ENCODE peak calls at places on chromosomes 4 and X, in five cellular contexts. M is BE2C, Q is fibroblast of lung, H is esophagus muscularis mucosa, B is OCI-LY7. R is an unnamed sample.

GRCh38 chrX:3679669-3680068 is 33.8 kb downstream of the PRKX start:
- DNase-seq in M (no peak), Q (no peak), H (no peak), B (no peak), R (no peak)

GRCh38 chr4:10808591-10808990 is 124.0 kb upstream of the CLNK start:
- DNase-seq in M (no peak), Q (peak), H (no peak), B (no peak), R (no peak)

GRCh38 chr4:176949022-176949421 is 156.3 kb upstream of the VEGFC start:
- DNase-seq in M (no peak), Q (no peak), H (no peak), B (no peak), R (no peak)

GRCh38 chrX:110021180-110022022 is 18.5 kb downstream of the TMEM164 start:
- DNase-seq in M (no peak), Q (peak), H (no peak), B (no peak), R (no peak)

GRCh38 chrX:53440631-53441517 is 6.7 kb upstream of the HSD17B10 start:
- DNase-seq in M (no peak), Q (peak), H (peak), B (no peak), R (peak)

GRCh38 chr4:833156-833555 is 7.2 kb upstream of the CPLX1 start:
- DNase-seq in M (no peak), Q (no peak), H (no peak), B (no peak), R (no peak)

GRCh38 chr4:9923195-9923812 is 98.0 kb downstream of the SLC2A9 start:
- DNase-seq in M (no peak), Q (no peak), H (no peak), B (no peak), R (no peak)

GRCh38 chr4:158809611-158810486 is 41.0 kb downstream of the FNIP2 start:
- DNase-seq in M (no peak), Q (peak), H (no peak), B (peak), R (no peak)

GRCh38 chrX:1534321-1535168 is 2.4 kb downstream of the P2RY8 start:
- DNase-seq in M (no peak), Q (no peak), H (no peak), B (peak), R (no peak)

GRCh38 chrX:148133099-148133725 is 152.1 kb downstream of the FMR1NB start:
- DNase-seq in M (no peak), Q (no peak), H (no peak), B (peak), R (no peak)

GRCh38 chrX:48960291-48960690 is 2.9 kb upstream of the OTUD5 start:
- DNase-seq in M (no peak), Q (no peak), H (no peak), B (peak), R (no peak)

GRCh38 chr4:169716677-169717076 is 41.1 kb downstream of the HPF1 start:
- DNase-seq in M (no peak), Q (peak), H (no peak), B (no peak), R (no peak)

GRCh38 chr4:123350191-123350544 is 46.4 kb upstream of the SPRY1 start:
- DNase-seq in M (no peak), Q (peak), H (no peak), B (peak), R (no peak)

GRCh38 chr4:13950491-13950890 is 323.0 kb upstream of the BOD1L1 start:
- DNase-seq in M (no peak), Q (no peak), H (peak), B (no peak), R (no peak)

GRCh38 chr4:148118628-148119027 is 323.6 kb downstream of the NR3C2 start:
- DNase-seq in M (no peak), Q (no peak), H (no peak), B (no peak), R (no peak)

GRCh38 chr4:160406426-160406825 is 1303.5 kb downstream of the RAPGEF2 start:
- DNase-seq in M (no peak), Q (no peak), H (no peak), B (no peak), R (no peak)

GRCh38 chrX:40007746-40008705 is 89.7 kb downstream of the BCOR start:
- DNase-seq in M (no peak), Q (no peak), H (no peak), B (no peak), R (no peak)

GRCh38 chr4:95190751-95191436 is 357.9 kb downstream of the UNC5C start:
- DNase-seq in M (peak), Q (peak), H (peak), B (no peak), R (no peak)

GRCh38 chr4:4810365-4810764 is 49.1 kb upstream of the MSX1 start:
- DNase-seq in M (no peak), Q (no peak), H (no peak), B (no peak), R (no peak)

GRCh38 chrX:34371740-34372139 is 239.6 kb upstream of the FAM47A start:
- DNase-seq in M (no peak), Q (no peak), H (no peak), B (no peak), R (no peak)

GRCh38 chr4:7074423-7074822 is 6.6 kb upstream of the GRPEL1 start:
- DNase-seq in M (no peak), Q (peak), H (no peak), B (no peak), R (no peak)

GRCh38 chrX:56813318-56813837 is 84.3 kb downstream of the NBDY start:
- DNase-seq in M (no peak), Q (peak), H (no peak), B (no peak), R (peak)

GRCh38 chrX:47170861-47171692 is 22.6 kb upstream of the UBA1 start:
- DNase-seq in M (no peak), Q (no peak), H (no peak), B (no peak), R (no peak)

GRCh38 chr4:178244785-178245184 is 802.5 kb upstream of the AGA start:
- DNase-seq in M (no peak), Q (no peak), H (no peak), B (no peak), R (no peak)

GRCh38 chr4:145679520-145679919 is 426 bp upstream of the C4orf51 start:
- DNase-seq in M (no peak), Q (peak), H (no peak), B (no peak), R (no peak)

GRCh38 chr4:8599657-8600056 is 7.1 kb downstream of the CPZ start:
- DNase-seq in M (no peak), Q (peak), H (no peak), B (no peak), R (no peak)

GRCh38 chrX:108396188-108396885 is 41.9 kb downstream of the COL4A6 start:
- DNase-seq in M (no peak), Q (peak), H (no peak), B (no peak), R (no peak)

GRCh38 chrX:41421071-41421729 is 25.9 kb upstream of the NYX start:
- DNase-seq in M (no peak), Q (no peak), H (no peak), B (no peak), R (no peak)

GRCh38 chrX:10172867-10173266 is 16.1 kb downstream of the CLCN4 start:
- DNase-seq in M (no peak), Q (peak), H (no peak), B (no peak), R (no peak)

GRCh38 chr4:107115185-107115847 is 79.2 kb upstream of the DKK2 start:
- DNase-seq in M (no peak), Q (peak), H (no peak), B (no peak), R (no peak)

GRCh38 chr4:66691101-66691500 is 854.2 kb downstream of the CENPC start:
- DNase-seq in M (no peak), Q (no peak), H (no peak), B (no peak), R (no peak)

GRCh38 chr4:25235401-25235800 is 1.6 kb downstream of the PI4K2B start:
- DNase-seq in M (no peak), Q (no peak), H (no peak), B (peak), R (no peak)

GRCh38 chrX:2430265-2430825 is 70.4 kb downstream of the DHRSX start:
- DNase-seq in M (no peak), Q (no peak), H (no peak), B (no peak), R (no peak)

GRCh38 chr4:168101026-168101425 is 8.7 kb downstream of the ANXA10 start:
- DNase-seq in M (no peak), Q (no peak), H (no peak), B (no peak), R (no peak)

GRCh38 chr4:13821522-13821921 is 194.0 kb upstream of the BOD1L1 start:
- DNase-seq in M (no peak), Q (no peak), H (no peak), B (no peak), R (no peak)

GRCh38 chrX:107894038-107894437 is 68.4 kb downstream of the MID2 start:
- DNase-seq in M (no peak), Q (peak), H (no peak), B (peak), R (no peak)

GRCh38 chr4:8891646-8892555 is 20.3 kb upstream of the HMX1 start:
- DNase-seq in M (no peak), Q (no peak), H (no peak), B (no peak), R (no peak)

GRCh38 chrX:30888526-30889146 is 418 bp downstream of the TAB3 start:
- DNase-seq in M (peak), Q (no peak), H (no peak), B (no peak), R (no peak)

GRCh38 chrX:18981124-18981807 is 2.6 kb downstream of the PHKA2 start:
- DNase-seq in M (no peak), Q (no peak), H (no peak), B (no peak), R (no peak)

GRCh38 chrX:18983711-18984380 is at the start of gene PHKA2:
- DNase-seq in M (no peak), Q (no peak), H (no peak), B (no peak), R (no peak)

GRCh38 chrX:18985186-18985435 is 1.2 kb upstream of the PHKA2 start:
- DNase-seq in M (no peak), Q (no peak), H (no peak), B (no peak), R (no peak)

DNA sequence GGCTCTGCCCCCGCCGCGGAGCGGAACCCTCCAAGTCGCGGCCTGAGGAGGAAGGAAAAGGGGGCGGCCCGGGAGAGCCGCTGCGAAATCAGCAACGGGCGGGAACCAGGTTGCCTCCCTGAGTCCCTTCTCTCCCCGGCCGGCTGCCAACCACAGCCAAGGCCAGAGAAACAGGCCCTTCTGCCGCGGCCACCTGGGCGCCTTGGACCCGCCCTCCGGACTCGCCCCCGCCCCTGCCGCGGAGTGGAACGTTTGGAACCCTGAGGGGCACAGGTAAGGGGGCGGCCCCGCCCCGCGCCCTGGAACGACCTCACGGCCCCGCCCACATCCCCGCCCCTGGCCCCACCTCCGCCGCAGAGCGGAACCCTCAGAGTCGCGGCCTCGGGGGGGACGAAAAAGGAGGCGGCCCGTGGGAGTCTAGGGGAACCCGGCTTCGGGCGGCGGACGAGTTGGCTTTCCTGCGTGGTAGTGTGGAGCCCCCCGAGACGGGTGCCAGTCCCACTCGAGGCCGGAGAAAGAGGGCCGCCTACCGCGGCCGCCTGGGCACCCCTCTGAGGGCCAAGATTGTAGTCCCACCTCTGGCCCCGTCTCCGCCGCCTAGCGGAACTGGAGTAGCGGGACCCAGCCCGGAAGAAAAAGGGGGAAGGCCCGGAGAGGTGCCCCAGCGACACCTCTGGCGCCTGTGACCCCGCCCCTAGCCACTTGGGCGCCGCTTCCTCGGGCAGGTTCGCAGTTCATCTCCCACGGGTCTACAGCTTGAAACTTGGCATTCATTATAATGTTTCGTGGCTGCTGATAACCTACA is 669 bp upstream of the PHKA2 start:
- DNase-seq in M (peak), Q (peak), H (peak), B (peak), R (peak)
- TF ChIP-seq CTCF in M (peak), Q (peak), H (peak), B (no peak), R (peak)

GRCh38 chrX:136162827-136163427 is 15.6 kb downstream of the FHL1 start:
- DNase-seq in M (peak), Q (peak), H (no peak), B (peak), R (no peak)
- TF ChIP-seq CTCF in M (peak), Q (peak), H (peak), B (peak), R (peak)

GRCh38 chr4:3652586-3652985 is 113.6 kb upstream of the ADRA2C start:
- DNase-seq in M (no peak), Q (no peak), H (no peak), B (no peak), R (no peak)
- TF ChIP-seq CTCF in M (no peak), Q (no peak), H (no peak), B (no peak), R (no peak)

DNA sequence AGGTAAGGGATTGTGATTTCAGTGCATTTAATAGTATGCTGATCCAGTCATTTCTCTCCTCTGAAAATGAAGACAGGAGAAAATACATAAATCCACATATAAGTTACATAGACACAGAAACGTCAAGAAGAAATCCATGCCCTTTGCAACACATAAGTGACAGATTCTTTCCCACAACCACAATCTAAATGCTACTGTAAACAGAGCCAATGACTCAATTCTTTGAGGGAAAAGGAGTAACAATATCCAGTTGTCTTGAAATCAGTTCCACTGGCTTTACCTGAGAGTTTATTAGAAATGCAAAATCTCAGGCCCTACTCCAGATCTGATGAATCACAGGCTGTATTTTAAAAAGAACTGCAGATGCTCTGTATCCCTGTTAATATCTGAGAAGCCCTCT is 66.4 kb downstream of the ARAP2 start:
- DNase-seq in M (no peak), Q (peak), H (no peak), B (no peak), R (no peak)
- TF ChIP-seq CTCF in M (no peak), Q (no peak), H (no peak), B (no peak), R (no peak)

DNA sequence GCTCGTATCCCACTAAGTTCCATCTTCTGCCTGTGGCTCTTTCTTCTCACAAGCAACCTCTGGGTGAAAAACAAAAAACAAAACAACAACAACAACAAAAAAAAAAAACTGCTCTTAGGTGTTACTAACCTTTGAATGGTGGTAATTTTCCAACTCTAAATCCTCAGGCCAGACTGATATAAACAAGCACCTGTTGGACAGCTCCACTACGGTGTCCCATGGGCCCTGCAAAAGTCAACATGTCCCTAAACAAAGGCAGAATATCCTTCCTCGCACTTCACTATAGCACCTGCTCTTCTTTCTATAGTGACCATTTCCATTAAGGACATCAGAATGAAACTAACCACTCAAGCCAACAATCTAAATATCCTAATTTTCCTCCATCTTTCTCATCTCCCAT is 54.6 kb upstream of the PARM1 start:
- DNase-seq in M (no peak), Q (no peak), H (no peak), B (no peak), R (no peak)
- TF ChIP-seq CTCF in M (no peak), Q (no peak), H (no peak), B (no peak), R (no peak)

GRCh38 chr4:162852642-162853041 is 314.0 kb downstream of the NAF1 start:
- DNase-seq in M (no peak), Q (no peak), H (no peak), B (no peak), R (no peak)
- TF ChIP-seq CTCF in M (no peak), Q (no peak), H (no peak), B (no peak), R (no peak)

GRCh38 chrX:11791090-11791489 is 33.1 kb downstream of the MSL3 start:
- DNase-seq in M (peak), Q (no peak), H (no peak), B (no peak), R (no peak)
- TF ChIP-seq CTCF in M (no peak), Q (no peak), H (no peak), B (no peak), R (no peak)

DNA sequence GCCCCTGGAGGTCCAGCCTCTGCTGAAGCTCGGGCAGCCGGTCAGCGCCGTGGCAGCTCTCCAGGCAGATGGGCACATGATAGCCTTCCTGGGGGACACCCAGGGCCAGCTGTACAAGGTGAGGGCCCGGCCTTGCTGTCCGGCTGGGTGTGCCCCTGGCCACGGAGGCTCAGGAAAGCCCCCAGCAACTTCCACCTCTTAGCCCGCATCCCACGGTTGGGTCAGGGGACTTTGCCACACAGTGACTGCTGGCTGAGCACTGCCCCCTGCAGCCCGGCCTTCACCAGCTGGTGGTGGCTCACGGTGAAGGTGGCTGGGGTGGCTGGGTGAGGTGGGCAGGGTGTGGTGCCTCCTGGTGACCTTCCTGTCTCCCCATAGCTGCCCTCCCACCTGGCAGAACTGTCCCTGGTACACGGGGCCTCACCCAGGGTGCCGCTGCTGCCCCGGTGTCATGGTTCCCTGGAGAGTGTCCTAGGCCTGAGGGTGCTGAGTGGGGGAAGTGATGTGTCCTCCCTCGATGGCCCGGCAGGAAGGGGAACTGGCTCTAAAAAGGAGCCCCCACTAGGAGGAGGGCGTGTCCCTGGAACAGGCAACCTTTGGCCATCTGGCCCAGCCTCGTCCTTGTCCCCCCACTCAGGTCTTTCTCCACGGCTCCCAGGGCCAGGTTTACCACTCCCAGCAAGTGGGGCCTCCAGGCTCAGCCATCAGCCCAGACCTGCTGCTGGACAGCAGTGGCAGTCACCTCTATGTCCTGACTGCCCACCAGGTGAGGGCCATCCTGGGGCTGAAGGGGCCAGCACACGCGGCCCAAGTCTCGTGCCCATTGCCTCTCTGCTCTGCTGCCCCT is 4.5 kb downstream of the PLXNB3 start:
- DNase-seq in M (peak), Q (no peak), H (no peak), B (no peak), R (no peak)
- TF ChIP-seq CTCF in M (no peak), Q (no peak), H (no peak), B (no peak), R (no peak)

GRCh38 chr4:152910521-152910920 is 25.6 kb upstream of the FHDC1 start:
- DNase-seq in M (no peak), Q (no peak), H (no peak), B (no peak), R (no peak)
- TF ChIP-seq CTCF in M (no peak), Q (no peak), H (no peak), B (no peak), R (no peak)